ENCODE peak calls at places on chromosomes 6 and 20, in four cellular contexts. U is fibroblast of lung, A is trophoblast cell, R is neuronal stem cell. J is an unnamed sample.

GRCh38 chr6:165678904-165679303 is 15.9 kb upstream of the PDE10A start:
- DNase-seq in U (no peak), R (no peak), A (no peak), J (no peak)

GRCh38 chr6:35142578-35142977 is 1.4 kb upstream of the TCP11 start:
- DNase-seq in R (no peak), A (no peak), U (peak), J (no peak)

GRCh38 chr6:38612386-38612965 is 27.3 kb downstream of the BTBD9 start:
- DNase-seq in U (peak), A (peak), R (no peak), J (no peak)

GRCh38 chr20:35523298-35523888 is 6.1 kb downstream of the C20orf173 start:
- DNase-seq in U (no peak), A (peak), R (no peak), J (no peak)

GRCh38 chr6:73515204-73516101 is 5.4 kb downstream of the EEF1A1 start:
- DNase-seq in R (no peak), A (peak), U (peak), J (no peak)

GRCh38 chr6:158769696-158770446 is 49.3 kb downstream of the EZR start:
- DNase-seq in A (no peak), U (no peak), R (no peak), J (peak)

GRCh38 chr6:4032475-4032874 is 46.5 kb downstream of the FAM217A start:
- DNase-seq in U (no peak), R (no peak), A (no peak), J (no peak)

GRCh38 chr6:107290491-107290890 is 168.9 kb downstream of the PDSS2 start:
- DNase-seq in A (peak), U (no peak), R (no peak), J (no peak)

GRCh38 chr6:150998992-150999975 is 133.8 kb downstream of the MTHFD1L start:
- DNase-seq in U (peak), R (no peak), A (no peak), J (no peak)

GRCh38 chr6:53641348-53641747 is 24.2 kb downstream of the KLHL31 start:
- DNase-seq in U (no peak), A (no peak), R (no peak), J (no peak)

GRCh38 chr6:165805067-165805525 is 142.1 kb upstream of the PDE10A start:
- DNase-seq in A (peak), R (no peak), U (no peak), J (no peak)

GRCh38 chr6:82331031-82331773 is 32.4 kb upstream of the TPBG start:
- DNase-seq in R (no peak), A (peak), U (peak), J (no peak)

GRCh38 chr6:145483191-145483996 is 251.9 kb downstream of the EPM2A start:
- DNase-seq in A (peak), R (no peak), U (no peak), J (no peak)

GRCh38 chr6:14791525-14791924 is 454.3 kb upstream of the JARID2 start:
- DNase-seq in U (peak), R (no peak), A (peak), J (no peak)

GRCh38 chr6:163958646-163959045 is 544.1 kb downstream of the QKI start:
- DNase-seq in A (peak), U (peak), R (no peak), J (no peak)

GRCh38 chr20:47411161-47411560 is 54.7 kb upstream of the ZMYND8 start:
- DNase-seq in U (no peak), A (no peak), R (no peak), J (no peak)

GRCh38 chr20:63342561-63343459 is 18.3 kb downstream of the CHRNA4 start:
- DNase-seq in A (no peak), U (no peak), R (no peak), J (no peak)

GRCh38 chr6:72321741-72322140 is 300.1 kb upstream of the KCNQ5 start:
- DNase-seq in U (peak), A (no peak), R (no peak), J (no peak)

GRCh38 chr20:63911171-63911570 is 16.2 kb downstream of the DNAJC5 start:
- DNase-seq in U (peak), A (no peak), R (no peak), J (peak)

GRCh38 chr6:88048556-88048955 is 915 bp downstream of the SPACA1 start:
- DNase-seq in U (no peak), R (no peak), A (no peak), J (no peak)

GRCh38 chr20:61776491-61776890 is 289.2 kb downstream of the TAF4 start:
- DNase-seq in R (no peak), U (no peak), A (no peak), J (no peak)

GRCh38 chr6:14690120-14691056 is 555.5 kb upstream of the JARID2 start:
- DNase-seq in A (peak), U (no peak), R (no peak), J (no peak)

GRCh38 chr6:39387785-39388184 is 65.3 kb upstream of the KCNK16 start:
- DNase-seq in U (no peak), R (no peak), A (no peak), J (no peak)

GRCh38 chr6:40425192-40425919 is 161.8 kb downstream of the LRFN2 start:
- DNase-seq in U (no peak), A (no peak), R (no peak), J (no peak)

GRCh38 chr20:37202267-37202943 is 23.1 kb upstream of the MROH8 start:
- DNase-seq in U (peak), R (no peak), A (peak), J (no peak)

GRCh38 chr6:100096356-100096755 is 102.3 kb upstream of the MCHR2 start:
- DNase-seq in R (no peak), A (peak), U (no peak), J (no peak)

GRCh38 chr6:169087436-169088046 is 166.1 kb downstream of the THBS2 start:
- DNase-seq in U (peak), R (no peak), A (peak), J (no peak)

GRCh38 chr6:113449051-113449450 is 408.1 kb upstream of the MARCKS start:
- DNase-seq in R (no peak), A (no peak), U (peak), J (no peak)

GRCh38 chr6:108106261-108106660 is 31.7 kb upstream of the OSTM1 start:
- DNase-seq in R (no peak), A (no peak), U (no peak), J (no peak)

GRCh38 chr6:34491091-34491430 is 25.2 kb downstream of the PACSIN1 start:
- DNase-seq in R (no peak), U (peak), A (peak), J (no peak)

GRCh38 chr6:123575218-123575617 is 61.5 kb downstream of the TRDN start:
- DNase-seq in A (no peak), U (no peak), R (no peak), J (no peak)

GRCh38 chr6:41460742-41461336 is 85.3 kb upstream of the FOXP4 start:
- DNase-seq in A (no peak), U (peak), R (no peak), J (no peak)

GRCh38 chr6:41462033-41462432 is 84.1 kb upstream of the FOXP4 start:
- DNase-seq in A (no peak), R (no peak), U (no peak), J (no peak)

GRCh38 chr6:41464481-41464880 is 81.7 kb upstream of the FOXP4 start:
- DNase-seq in R (no peak), A (no peak), U (no peak), J (no peak)

GRCh38 chr6:41464019-41464418 is 82.2 kb upstream of the FOXP4 start:
- DNase-seq in U (no peak), R (no peak), A (no peak), J (no peak)

DNA sequence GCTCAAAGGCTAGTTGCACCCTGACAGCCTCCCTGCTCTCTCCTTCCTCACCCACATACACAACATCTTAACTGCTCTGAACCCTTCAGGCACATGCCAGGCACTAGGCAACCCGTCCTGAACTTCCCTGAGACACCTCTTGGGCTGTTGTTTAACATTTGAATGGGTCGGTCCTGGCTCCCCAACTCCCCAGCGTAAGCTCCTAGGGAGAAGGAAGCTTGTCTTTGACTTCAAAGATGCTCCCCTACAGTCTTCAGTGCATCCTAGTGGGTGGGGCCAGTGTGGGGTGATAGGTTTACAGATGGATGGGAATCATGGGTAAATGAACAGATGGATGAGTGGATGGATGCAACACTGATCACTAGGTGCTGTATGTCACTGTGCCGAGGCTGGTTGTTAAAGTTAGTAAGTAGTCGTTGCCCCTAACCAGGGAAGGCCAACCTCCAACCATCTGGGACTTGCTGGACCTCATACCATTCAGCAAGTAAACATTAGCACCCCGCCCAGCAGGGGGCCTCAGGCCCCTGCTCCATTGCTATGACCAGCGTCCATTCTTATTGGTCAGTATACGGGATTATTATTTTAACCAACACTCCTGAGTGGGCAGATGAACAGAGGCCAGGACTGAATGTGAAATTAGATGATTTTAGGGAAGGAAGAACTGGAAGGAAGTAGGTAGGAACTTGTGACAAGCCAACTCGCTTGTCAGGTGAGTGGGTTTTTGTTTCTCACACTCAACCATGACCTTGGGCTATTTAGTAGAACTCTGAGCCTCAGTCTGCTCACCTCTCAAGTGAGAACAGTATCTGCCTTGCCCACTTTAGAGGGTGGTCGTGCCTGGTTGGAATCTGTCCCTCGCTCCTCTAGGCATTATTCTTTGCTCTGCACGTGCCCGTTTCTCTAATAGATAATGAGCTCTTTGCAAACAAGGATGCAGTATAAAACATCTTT is 82.9 kb upstream of the FOXP4 start:
- DNase-seq in R (no peak), A (peak), U (peak), J (no peak)
- H3K27ac ChIP-seq in R (no peak), A (no peak), U (no peak), J (no peak)

GRCh38 chr6:41441598-41442205 is 104.5 kb upstream of the FOXP4 start:
- DNase-seq in R (no peak), A (no peak), U (no peak), J (no peak)
- H3K27ac ChIP-seq in R (peak), A (no peak), U (no peak), J (no peak)

GRCh38 chr6:27375613-27376079 is 12.9 kb upstream of the ZNF391 start:
- DNase-seq in R (no peak), A (no peak), U (peak), J (no peak)

GRCh38 chr6:27370391-27370790 is 18.2 kb upstream of the ZNF391 start:
- DNase-seq in A (no peak), R (no peak), U (no peak), J (no peak)

GRCh38 chr6:27374824-27375612 is 13.5 kb upstream of the ZNF391 start:
- DNase-seq in R (peak), A (peak), U (peak), J (peak)
- H3K27ac ChIP-seq in R (no peak), A (no peak), U (no peak), J (peak)

GRCh38 chr6:17410281-17410680 is 16.9 kb downstream of the CAP2 start:
- DNase-seq in A (no peak), U (no peak), R (no peak), J (no peak)

GRCh38 chr6:17408081-17408480 is 14.7 kb downstream of the CAP2 start:
- DNase-seq in U (no peak), R (no peak), A (no peak), J (no peak)

GRCh38 chr6:17405944-17406245 is 12.5 kb downstream of the CAP2 start:
- DNase-seq in R (no peak), A (no peak), U (no peak), J (no peak)
- H3K27ac ChIP-seq in R (no peak), A (peak), U (no peak), J (no peak)

GRCh38 chr6:141484726-141485125 is 648.0 kb upstream of the GJE1 start:
- DNase-seq in U (peak), R (no peak), A (no peak), J (no peak)
- H3K27ac ChIP-seq in U (peak), R (no peak), A (no peak), J (no peak)

DNA sequence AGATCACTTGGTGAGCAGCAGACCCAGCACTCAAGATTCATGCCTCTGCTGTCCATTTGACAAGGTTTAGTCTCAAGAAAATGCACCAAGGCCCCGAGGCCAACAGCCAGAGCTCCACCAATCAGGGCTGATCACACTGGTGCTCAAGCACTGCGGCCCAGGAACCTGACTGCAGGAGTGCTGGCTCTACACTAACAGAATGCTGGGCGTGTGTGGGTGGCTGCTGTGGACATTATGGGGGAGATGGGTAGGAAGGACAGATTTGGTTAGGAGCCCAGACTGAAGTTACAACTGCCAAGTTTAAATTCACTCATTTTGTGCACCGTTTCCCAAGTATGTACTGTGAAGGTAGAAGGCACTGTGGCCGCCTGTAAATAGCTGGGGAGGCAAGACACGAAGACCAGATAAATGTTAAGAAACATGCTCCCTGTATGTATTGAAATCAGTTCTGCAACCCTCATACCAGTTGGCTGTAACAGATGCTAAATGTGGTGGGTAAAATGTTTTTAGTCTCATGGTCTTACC is 28.1 kb downstream of the SNX5 start:
- DNase-seq in R (no peak), A (peak), U (no peak), J (no peak)
- H3K27ac ChIP-seq in R (no peak), A (no peak), U (no peak), J (no peak)

DNA sequence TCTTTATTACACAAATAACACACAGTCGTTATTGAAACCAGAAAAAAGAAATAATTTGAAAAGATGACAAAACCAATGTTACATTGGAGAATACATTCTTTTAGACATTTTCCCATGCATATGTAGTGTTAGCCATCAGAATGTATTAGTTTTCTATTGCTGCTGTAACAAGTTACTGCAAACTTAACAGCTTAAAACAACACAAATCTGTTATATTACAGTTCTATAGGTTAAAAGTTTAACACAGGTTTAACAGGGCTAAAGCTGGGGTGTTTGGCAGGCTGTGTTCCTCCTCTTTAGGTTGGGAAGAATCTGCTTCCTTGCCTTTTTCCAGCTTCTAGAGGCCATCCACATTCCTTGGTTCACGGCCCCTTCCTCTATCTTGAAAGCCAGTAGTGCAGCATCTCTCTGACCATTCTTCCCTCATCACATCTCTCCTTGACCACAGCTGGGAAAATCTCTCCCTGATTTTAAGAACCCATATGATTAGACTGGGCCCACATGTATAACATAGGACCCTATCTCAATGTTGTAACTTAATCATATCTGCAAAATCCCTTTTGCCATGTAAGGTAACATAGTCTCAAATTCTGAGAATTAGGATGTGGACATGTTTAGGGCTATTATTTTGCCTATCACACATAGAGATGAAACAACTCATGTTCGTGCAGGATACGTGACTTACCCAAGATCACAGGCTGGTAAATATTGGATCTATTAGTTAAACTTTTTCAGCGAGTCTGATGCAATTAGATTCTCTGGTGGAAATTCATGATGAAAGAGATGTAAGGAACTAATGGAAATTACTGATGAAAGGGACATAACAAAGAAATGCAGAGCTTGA is 145.4 kb upstream of the TMEM170B start:
- DNase-seq in A (peak), R (no peak), U (no peak), J (no peak)
- H3K27ac ChIP-seq in A (no peak), R (no peak), U (no peak), J (no peak)

J was measured in caudate nucleus.